ENCODE peak calls at places on chromosomes 4 and X, in ten cellular contexts. One of them, this sample, is unnamed.

GRCh38 chr4:22410645-22411247 is 105.1 kb downstream of the ADGRA3 start:
- DNase-seq in GM23338: peak; percentile 50
- DNase-seq in fibroblast of lung: no peak
- DNase-seq in AG09319: no peak
- DNase-seq in stomach: no peak
- DNase-seq in B cell: no peak
- DNase-seq in lower lobe of right lung: no peak
- DNase-seq in lower leg skin: no peak
- DNase-seq in sigmoid colon: no peak
- DNase-seq in upper lobe of right lung: no peak
- DNase-seq in this sample: no peak

GRCh38 chrX:114766541-114766940 is 182.7 kb downstream of the HTR2C start:
- DNase-seq in B cell: no peak
- DNase-seq in GM23338: no peak
- DNase-seq in lower lobe of right lung: no peak
- DNase-seq in lower leg skin: no peak
- DNase-seq in upper lobe of right lung: no peak
- DNase-seq in fibroblast of lung: no peak
- DNase-seq in sigmoid colon: no peak
- DNase-seq in AG09319: no peak
- DNase-seq in stomach: no peak
- DNase-seq in this sample: no peak

GRCh38 chr4:75654905-75655304 is 18.3 kb downstream of the G3BP2 start:
- DNase-seq in stomach: no peak
- DNase-seq in lower leg skin: no peak
- DNase-seq in upper lobe of right lung: no peak
- DNase-seq in fibroblast of lung: peak; percentile 30
- DNase-seq in lower lobe of right lung: no peak
- DNase-seq in B cell: no peak
- DNase-seq in AG09319: no peak
- DNase-seq in GM23338: no peak
- DNase-seq in sigmoid colon: no peak
- DNase-seq in this sample: no peak

GRCh38 chrX:65127804-65128203 is 151.6 kb upstream of the ZC4H2 start:
- DNase-seq in AG09319: no peak
- DNase-seq in GM23338: peak; percentile 0
- DNase-seq in lower leg skin: no peak
- DNase-seq in sigmoid colon: no peak
- DNase-seq in fibroblast of lung: no peak
- DNase-seq in lower lobe of right lung: no peak
- DNase-seq in upper lobe of right lung: no peak
- DNase-seq in stomach: no peak
- DNase-seq in B cell: no peak
- DNase-seq in this sample: no peak

GRCh38 chrX:119753639-119754257 is 4.6 kb upstream of the SOWAHD start:
- DNase-seq in lower lobe of right lung: no peak
- DNase-seq in GM23338: peak; percentile 76
- DNase-seq in B cell: peak; percentile 39
- DNase-seq in stomach: no peak
- DNase-seq in upper lobe of right lung: no peak
- DNase-seq in fibroblast of lung: no peak
- DNase-seq in sigmoid colon: no peak
- DNase-seq in AG09319: no peak
- DNase-seq in lower leg skin: no peak
- DNase-seq in this sample: no peak

GRCh38 chr4:7788687-7789425 is 150.8 kb downstream of the AFAP1 start:
- DNase-seq in stomach: no peak
- DNase-seq in B cell: no peak
- DNase-seq in lower leg skin: peak; percentile 90
- DNase-seq in fibroblast of lung: no peak
- DNase-seq in upper lobe of right lung: peak; percentile 84
- DNase-seq in GM23338: no peak
- DNase-seq in sigmoid colon: peak; percentile 82
- DNase-seq in AG09319: no peak
- DNase-seq in lower lobe of right lung: peak; percentile 80
- DNase-seq in this sample: no peak

GRCh38 chrX:142663330-142664095 is 362.2 kb upstream of the SPANXN4 start:
- DNase-seq in lower leg skin: no peak
- DNase-seq in AG09319: no peak
- DNase-seq in sigmoid colon: no peak
- DNase-seq in upper lobe of right lung: no peak
- DNase-seq in B cell: no peak
- DNase-seq in fibroblast of lung: no peak
- DNase-seq in GM23338: no peak
- DNase-seq in lower lobe of right lung: no peak
- DNase-seq in stomach: no peak
- DNase-seq in this sample: no peak

GRCh38 chr4:168587326-168588125 is 90.7 kb downstream of the PALLD start:
- DNase-seq in fibroblast of lung: peak; percentile 95
- DNase-seq in B cell: no peak
- DNase-seq in GM23338: no peak
- DNase-seq in stomach: no peak
- DNase-seq in lower leg skin: no peak
- DNase-seq in sigmoid colon: peak; percentile 67
- DNase-seq in AG09319: peak; percentile 34
- DNase-seq in upper lobe of right lung: no peak
- DNase-seq in lower lobe of right lung: no peak
- DNase-seq in this sample: no peak

GRCh38 chrX:21295246-21295820 is 78.9 kb upstream of the CNKSR2 start:
- DNase-seq in sigmoid colon: no peak
- DNase-seq in AG09319: no peak
- DNase-seq in GM23338: peak; percentile 32
- DNase-seq in upper lobe of right lung: no peak
- DNase-seq in fibroblast of lung: no peak
- DNase-seq in lower leg skin: no peak
- DNase-seq in B cell: no peak
- DNase-seq in stomach: no peak
- DNase-seq in lower lobe of right lung: no peak
- DNase-seq in this sample: no peak

GRCh38 chrX:49951524-49952193 is 29.3 kb downstream of the CLCN5 start:
- DNase-seq in AG09319: no peak
- DNase-seq in GM23338: no peak
- DNase-seq in sigmoid colon: no peak
- DNase-seq in stomach: no peak
- DNase-seq in lower lobe of right lung: no peak
- DNase-seq in B cell: no peak
- DNase-seq in lower leg skin: no peak
- DNase-seq in upper lobe of right lung: no peak
- DNase-seq in fibroblast of lung: peak; percentile 51
- DNase-seq in this sample: no peak

GRCh38 chr4:113404846-113405245 is 355.4 kb downstream of the ANK2 start:
- DNase-seq in lower leg skin: no peak
- DNase-seq in stomach: no peak
- DNase-seq in GM23338: no peak
- DNase-seq in lower lobe of right lung: no peak
- DNase-seq in fibroblast of lung: no peak
- DNase-seq in AG09319: no peak
- DNase-seq in B cell: no peak
- DNase-seq in sigmoid colon: no peak
- DNase-seq in upper lobe of right lung: no peak
- DNase-seq in this sample: no peak

GRCh38 chrX:125810856-125811255 is 355.2 kb downstream of the DCAF12L2 start:
- DNase-seq in B cell: no peak
- DNase-seq in AG09319: no peak
- DNase-seq in upper lobe of right lung: no peak
- DNase-seq in GM23338: no peak
- DNase-seq in lower leg skin: no peak
- DNase-seq in lower lobe of right lung: no peak
- DNase-seq in sigmoid colon: no peak
- DNase-seq in stomach: no peak
- DNase-seq in fibroblast of lung: peak; percentile 12
- DNase-seq in this sample: no peak

DNA sequence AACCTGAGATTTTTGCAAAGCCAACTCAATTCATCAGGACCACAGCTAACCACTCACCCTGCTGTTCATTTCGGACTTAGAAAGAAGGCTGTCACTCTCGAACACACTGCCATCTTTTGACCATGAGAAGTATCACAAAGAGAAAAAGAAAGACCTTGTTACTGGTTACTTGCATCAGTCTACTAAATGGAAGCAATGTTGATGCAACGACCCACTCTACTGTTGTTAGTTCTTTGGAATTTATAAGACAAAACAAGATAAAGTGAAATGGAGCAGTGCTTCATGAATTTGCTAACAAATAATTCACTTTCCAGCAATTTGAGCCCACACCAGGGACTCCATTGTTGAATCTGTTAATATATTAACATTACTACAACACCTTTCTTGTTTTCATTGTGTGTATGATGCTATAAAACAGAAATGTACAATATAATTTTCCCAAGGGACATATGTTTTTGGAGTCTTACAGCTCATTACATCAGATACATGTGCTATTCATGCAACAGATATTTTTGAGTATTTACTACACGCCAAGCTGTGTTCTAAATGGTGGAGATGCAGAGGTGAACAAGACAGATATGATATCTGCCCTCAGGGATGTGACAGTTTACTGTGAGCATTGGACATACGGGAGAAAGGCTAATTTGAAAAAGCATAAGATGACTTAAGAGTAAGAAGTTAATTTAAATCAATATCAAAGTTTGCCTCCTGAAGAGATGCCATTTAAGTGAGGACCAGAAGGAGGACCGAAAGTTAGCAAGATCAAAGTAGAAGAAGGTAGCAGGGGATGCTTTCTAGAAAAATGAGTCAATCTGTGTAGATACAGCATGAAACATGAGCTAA is 87.2 kb downstream of the AREG start:
- DNase-seq in upper lobe of right lung: no peak
- DNase-seq in lower leg skin: no peak
- DNase-seq in GM23338: peak; percentile 82
- DNase-seq in stomach: no peak
- DNase-seq in AG09319: peak; percentile 80
- DNase-seq in fibroblast of lung: peak; percentile 66
- DNase-seq in B cell: peak; percentile 6
- DNase-seq in lower lobe of right lung: no peak
- DNase-seq in sigmoid colon: no peak
- DNase-seq in this sample: no peak
- TF ChIP-seq CTCF in upper lobe of right lung: peak; percentile 53
- TF ChIP-seq CTCF in lower leg skin: no peak
- TF ChIP-seq CTCF in GM23338: peak; percentile 66
- TF ChIP-seq CTCF in stomach: no peak
- TF ChIP-seq CTCF in AG09319: peak; percentile 53
- TF ChIP-seq CTCF in fibroblast of lung: peak; percentile 65
- TF ChIP-seq CTCF in B cell: peak; percentile 62
- TF ChIP-seq CTCF in lower lobe of right lung: peak; percentile 56
- TF ChIP-seq CTCF in sigmoid colon: no peak
- TF ChIP-seq CTCF in this sample: peak; percentile 57

DNA sequence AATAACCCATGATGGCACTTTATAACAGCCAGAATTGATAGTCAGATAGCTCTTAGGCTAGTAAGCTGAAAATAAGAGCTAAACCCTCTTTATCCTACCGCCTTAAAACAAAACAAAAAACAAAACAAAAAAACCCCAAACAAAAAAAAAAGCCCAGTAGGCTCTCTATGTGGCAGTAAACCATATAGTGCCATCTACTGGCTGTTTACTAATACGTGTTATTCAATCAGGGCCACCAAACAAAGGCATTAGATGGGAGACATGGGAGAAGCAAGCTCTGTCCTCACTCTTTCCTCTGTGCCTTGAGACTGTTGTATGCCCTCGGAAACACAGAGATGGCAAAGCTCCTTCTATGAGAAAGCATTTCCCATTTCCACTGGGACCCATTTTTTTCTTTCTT is 148.8 kb upstream of the MID1 start:
- DNase-seq in B cell: no peak
- DNase-seq in GM23338: peak; percentile 74
- DNase-seq in sigmoid colon: no peak
- DNase-seq in stomach: no peak
- DNase-seq in lower leg skin: no peak
- DNase-seq in fibroblast of lung: peak; percentile 36
- DNase-seq in AG09319: no peak
- DNase-seq in upper lobe of right lung: no peak
- DNase-seq in lower lobe of right lung: no peak
- DNase-seq in this sample: no peak
- TF ChIP-seq CTCF in B cell: peak; percentile 53
- TF ChIP-seq CTCF in GM23338: peak; percentile 62
- TF ChIP-seq CTCF in sigmoid colon: no peak
- TF ChIP-seq CTCF in stomach: no peak
- TF ChIP-seq CTCF in lower leg skin: no peak
- TF ChIP-seq CTCF in fibroblast of lung: peak; percentile 48
- TF ChIP-seq CTCF in AG09319: peak; percentile 38
- TF ChIP-seq CTCF in upper lobe of right lung: peak; percentile 42
- TF ChIP-seq CTCF in lower lobe of right lung: peak; percentile 34
- TF ChIP-seq CTCF in this sample: peak; percentile 25

DNA sequence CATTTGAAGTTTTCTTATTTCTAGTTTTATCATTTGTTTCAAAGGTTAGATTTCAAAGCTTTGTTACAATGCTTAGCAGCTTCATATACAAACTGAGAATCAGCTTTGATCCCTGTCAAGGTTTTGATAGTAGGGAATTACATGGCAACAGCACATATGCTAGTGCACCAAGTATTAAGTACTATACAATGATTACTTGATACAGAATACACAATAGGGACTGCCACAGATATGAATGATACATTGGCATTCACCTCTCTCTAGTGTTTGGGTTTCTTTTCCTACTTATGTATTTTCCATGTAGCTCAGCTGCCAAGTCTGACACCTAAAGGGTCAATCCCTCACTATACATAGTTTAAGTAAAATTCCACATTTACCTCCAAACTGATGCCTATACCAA is 344.0 kb downstream of the FAT4 start:
- DNase-seq in AG09319: no peak
- DNase-seq in stomach: no peak
- DNase-seq in sigmoid colon: no peak
- DNase-seq in GM23338: no peak
- DNase-seq in B cell: no peak
- DNase-seq in fibroblast of lung: no peak
- DNase-seq in lower lobe of right lung: no peak
- DNase-seq in upper lobe of right lung: no peak
- DNase-seq in lower leg skin: no peak
- DNase-seq in this sample: no peak
- TF ChIP-seq CTCF in AG09319: no peak
- TF ChIP-seq CTCF in stomach: no peak
- TF ChIP-seq CTCF in sigmoid colon: no peak
- TF ChIP-seq CTCF in GM23338: no peak
- TF ChIP-seq CTCF in B cell: no peak
- TF ChIP-seq CTCF in fibroblast of lung: no peak
- TF ChIP-seq CTCF in lower lobe of right lung: no peak
- TF ChIP-seq CTCF in upper lobe of right lung: no peak
- TF ChIP-seq CTCF in lower leg skin: no peak
- TF ChIP-seq CTCF in this sample: no peak

GRCh38 chr4:66687393-66687971 is 857.8 kb downstream of the CENPC start:
- DNase-seq in lower leg skin: no peak
- DNase-seq in GM23338: no peak
- DNase-seq in lower lobe of right lung: no peak
- DNase-seq in sigmoid colon: no peak
- DNase-seq in fibroblast of lung: no peak
- DNase-seq in upper lobe of right lung: no peak
- DNase-seq in B cell: no peak
- DNase-seq in stomach: no peak
- DNase-seq in AG09319: no peak
- DNase-seq in this sample: no peak

GRCh38 chr4:66693694-66694093 is 851.6 kb downstream of the CENPC start:
- DNase-seq in stomach: no peak
- DNase-seq in fibroblast of lung: peak; percentile 71
- DNase-seq in AG09319: no peak
- DNase-seq in B cell: no peak
- DNase-seq in lower lobe of right lung: no peak
- DNase-seq in upper lobe of right lung: no peak
- DNase-seq in lower leg skin: no peak
- DNase-seq in sigmoid colon: no peak
- DNase-seq in GM23338: peak; percentile 4
- DNase-seq in this sample: no peak

GRCh38 chr4:66691101-66691500 is 854.2 kb downstream of the CENPC start:
- DNase-seq in stomach: no peak
- DNase-seq in fibroblast of lung: no peak
- DNase-seq in AG09319: no peak
- DNase-seq in lower leg skin: no peak
- DNase-seq in upper lobe of right lung: no peak
- DNase-seq in lower lobe of right lung: no peak
- DNase-seq in GM23338: peak; percentile 47
- DNase-seq in sigmoid colon: no peak
- DNase-seq in B cell: no peak
- DNase-seq in this sample: no peak

GRCh38 chr4:66688674-66689073 is 856.6 kb downstream of the CENPC start:
- DNase-seq in sigmoid colon: no peak
- DNase-seq in stomach: no peak
- DNase-seq in fibroblast of lung: peak; percentile 53
- DNase-seq in AG09319: no peak
- DNase-seq in GM23338: peak; percentile 6
- DNase-seq in lower lobe of right lung: no peak
- DNase-seq in B cell: no peak
- DNase-seq in upper lobe of right lung: no peak
- DNase-seq in lower leg skin: no peak
- DNase-seq in this sample: no peak
- TF ChIP-seq CTCF in sigmoid colon: no peak
- TF ChIP-seq CTCF in stomach: no peak
- TF ChIP-seq CTCF in fibroblast of lung: no peak
- TF ChIP-seq CTCF in AG09319: peak; percentile 17
- TF ChIP-seq CTCF in GM23338: peak; percentile 39
- TF ChIP-seq CTCF in lower lobe of right lung: no peak
- TF ChIP-seq CTCF in B cell: no peak
- TF ChIP-seq CTCF in upper lobe of right lung: peak; percentile 9
- TF ChIP-seq CTCF in lower leg skin: no peak
- TF ChIP-seq CTCF in this sample: peak; percentile 44

This sample was measured in D721Med.